ENCODE peak calls at places on chromosomes 3 and 15, in six cellular contexts. D, E, X, N, V and J are unnamed samples.

GRCh38 chr15:38890194-38890593 is 325.6 kb upstream of the RASGRP1 start:
- DNase-seq in E (no peak), V (no peak), D (no peak), N (no peak), X (no peak), J (no peak)

GRCh38 chr3:108602249-108602934 is 12.9 kb downstream of the DZIP3 start:
- DNase-seq in V (peak; percentile 34), D (no peak), X (peak; percentile 45), N (peak; percentile 41), E (peak; percentile 18), J (peak; percentile 37)

GRCh38 chr3:178206554-178206953 is 329.7 kb upstream of the KCNMB2 start:
- DNase-seq in D (no peak), E (no peak), V (no peak), N (peak; percentile 41), X (peak; percentile 19), J (no peak)

GRCh38 chr15:41482070-41482469 is 11.6 kb upstream of the ITPKA start:
- DNase-seq in X (no peak), E (no peak), V (no peak), N (no peak), D (no peak), J (no peak)

GRCh38 chr15:79067969-79068368 is 22.6 kb downstream of the RASGRF1 start:
- DNase-seq in V (no peak), X (peak; percentile 51), N (no peak), D (no peak), E (no peak), J (no peak)

GRCh38 chr3:186281172-186281571 is 80.9 kb downstream of the DGKG start:
- DNase-seq in N (no peak), D (no peak), E (peak; percentile 92), X (no peak), V (no peak), J (no peak)

GRCh38 chr15:83848315-83849050 is 194.6 kb downstream of the ADAMTSL3 start:
- DNase-seq in E (peak; percentile 92), N (no peak), X (no peak), V (no peak), D (no peak), J (no peak)

GRCh38 chr3:42713747-42714146 is 11.1 kb upstream of the HHATL start:
- DNase-seq in N (no peak), V (no peak), D (no peak), E (no peak), X (peak; percentile 7), J (no peak)

GRCh38 chr3:111895079-111895478 is 36.0 kb downstream of the PHLDB2 start:
- DNase-seq in X (peak; percentile 27), N (peak; percentile 46), D (no peak), V (no peak), E (peak; percentile 38), J (no peak)

GRCh38 chr15:93587046-93587445 is 498.0 kb upstream of the RGMA start:
- DNase-seq in E (no peak), D (no peak), N (no peak), X (no peak), V (no peak), J (no peak)

GRCh38 chr3:44862221-44862637 is 517 bp downstream of the TMEM42 start:
- DNase-seq in E (peak; percentile 37), V (peak; percentile 12), X (no peak), N (no peak), D (peak; percentile 31), J (no peak)

GRCh38 chr3:188697127-188697526 is 474.6 kb upstream of the TPRG1 start:
- DNase-seq in X (no peak), E (no peak), N (peak; percentile 32), V (no peak), D (no peak), J (no peak)

GRCh38 chr3:189512824-189513223 is 118.4 kb upstream of the TP63 start:
- DNase-seq in E (no peak), V (no peak), N (no peak), D (no peak), X (no peak), J (no peak)

GRCh38 chr3:5576277-5577011 is 388.9 kb downstream of the EDEM1 start:
- DNase-seq in V (no peak), E (no peak), N (no peak), D (peak; percentile 36), X (no peak), J (no peak)

GRCh38 chr3:52533623-52534280 is at the start of gene NT5DC2:
- DNase-seq in V (peak; percentile 34), N (peak; percentile 92), E (peak; percentile 68), X (peak; percentile 90), D (peak; percentile 66), J (peak; percentile 66)

GRCh38 chr3:48919215-48920138 is 835 bp downstream of the ARIH2 start:
- DNase-seq in N (peak; percentile 46), D (peak; percentile 34), V (peak; percentile 48), E (peak; percentile 52), X (peak; percentile 44), J (peak; percentile 63)

GRCh38 chr3:54951405-54951804 is 23.5 kb upstream of the LRTM1 start:
- DNase-seq in D (peak; percentile 56), E (peak; percentile 93), N (peak; percentile 74), X (peak; percentile 75), V (no peak), J (no peak)

GRCh38 chr3:51747840-51748239 is 31.2 kb downstream of the IQCF6 start:
- DNase-seq in X (no peak), E (no peak), N (no peak), V (no peak), D (no peak), J (no peak)

GRCh38 chr3:188421836-188422540 is 268.0 kb downstream of the LPP start:
- DNase-seq in D (peak; percentile 23), N (no peak), X (no peak), E (no peak), V (no peak), J (no peak)

GRCh38 chr3:5122030-5122740 is at the start of gene ARL8B:
- DNase-seq in X (peak; percentile 92), N (peak; percentile 90), E (peak; percentile 85), D (peak; percentile 91), V (peak; percentile 82), J (peak; percentile 89)

GRCh38 chr3:127209155-127209839 is 16.4 kb downstream of the PRR23E start:
- DNase-seq in D (peak; percentile 13), V (no peak), E (no peak), N (no peak), X (no peak), J (no peak)

GRCh38 chr3:113828605-113829004 is 10.0 kb upstream of the GRAMD1C start:
- DNase-seq in E (no peak), X (no peak), V (no peak), N (no peak), D (no peak), J (no peak)

DNA sequence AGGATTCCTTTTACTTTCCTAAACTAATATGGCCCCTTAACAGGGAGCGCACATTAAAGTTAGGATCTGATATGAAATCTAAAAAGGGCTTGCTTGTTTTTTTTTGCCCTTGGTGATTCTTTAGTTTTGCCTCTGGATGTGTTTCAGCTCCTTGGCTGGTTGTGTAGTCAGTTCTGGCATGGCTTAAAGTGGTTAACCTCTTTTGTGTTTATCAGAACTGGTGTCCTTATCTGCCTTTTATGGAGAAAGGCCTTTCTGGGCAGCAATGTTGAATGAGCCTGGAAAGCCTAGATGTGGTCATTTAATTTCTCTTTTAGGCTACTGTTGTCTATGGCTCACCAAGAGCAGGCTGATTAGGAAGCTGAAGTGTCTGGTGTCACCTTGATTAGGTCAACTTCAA is 254.4 kb upstream of the ROPN1 start:
- DNase-seq in D (no peak), X (no peak), N (no peak), E (peak; percentile 78), V (no peak), J (no peak)
- H3K27ac ChIP-seq in D (no peak overlapping the region), X (no peak overlapping the region), N (no peak overlapping the region), E (no peak overlapping the region), V (no peak overlapping the region), J (no peak overlapping the region)

GRCh38 chr3:128844502-128844901 is 34.9 kb upstream of the ACAD9 start:
- DNase-seq in E (no peak), X (no peak), N (no peak), D (no peak), V (no peak), J (no peak)

GRCh38 chr3:128845119-128845518 is 34.3 kb upstream of the ACAD9 start:
- DNase-seq in N (peak; percentile 47), X (peak; percentile 17), D (no peak), V (no peak), E (no peak), J (no peak)

GRCh38 chr3:128847631-128848370 is 31.6 kb upstream of the ACAD9 start:
- DNase-seq in D (no peak), X (no peak), N (no peak), V (no peak), E (no peak), J (no peak)

GRCh38 chr3:128846501-128846900 is 32.9 kb upstream of the ACAD9 start:
- DNase-seq in D (no peak), X (no peak), V (no peak), E (no peak), N (no peak), J (no peak)

GRCh38 chr3:128845695-128846491 is 33.5 kb upstream of the ACAD9 start:
- DNase-seq in N (peak; percentile 78), E (peak; percentile 60), V (peak; percentile 61), X (peak; percentile 89), D (peak; percentile 91), J (peak; percentile 81)
- H3K4me3 ChIP-seq in N (peak overlapping the region; percentile 24), E (peak overlapping the region; percentile 50), V (peak overlapping the region; percentile 65), X (no peak overlapping the region), D (peak overlapping the region; percentile 41), J (peak overlapping the region; percentile 44)

GRCh38 chr3:12946134-12946533 is 104.8 kb upstream of the RPL32 start:
- DNase-seq in V (no peak), E (no peak), D (no peak), X (no peak), N (no peak), J (no peak)
- H3K27ac ChIP-seq in V (no peak overlapping the region), E (no peak overlapping the region), D (no peak overlapping the region), X (peak overlapping the region; percentile 78), N (no peak overlapping the region), J (no peak overlapping the region)

DNA sequence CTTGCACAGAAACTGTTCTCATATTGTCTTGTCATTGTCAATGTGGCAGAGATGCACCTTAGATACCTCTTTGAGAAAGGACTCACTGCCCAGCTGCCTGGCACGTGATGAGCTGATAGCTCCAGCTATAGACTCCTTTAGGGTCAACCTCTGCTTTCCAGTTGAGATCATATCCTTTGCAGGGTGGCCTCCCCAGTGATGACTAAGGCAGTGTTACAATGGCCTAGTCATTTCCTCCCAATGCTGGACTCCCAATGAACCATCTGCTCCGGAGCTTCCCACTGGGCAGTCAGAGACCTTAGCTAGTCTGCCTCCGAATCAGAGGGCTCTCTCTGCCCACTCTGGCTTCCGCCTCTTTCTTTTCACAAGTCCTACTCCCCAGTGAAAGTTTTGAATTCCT is 79.5 kb downstream of the CHRD start:
- DNase-seq in X (no peak), V (no peak), D (no peak), E (peak; percentile 81), N (no peak), J (no peak)
- H3K4me3 ChIP-seq in X (no peak overlapping the region), V (no peak overlapping the region), D (no peak overlapping the region), E (no peak overlapping the region), N (no peak overlapping the region), J (no peak overlapping the region)

GRCh38 chr3:36864180-36865053 is 80.4 kb downstream of the TRANK1 start:
- DNase-seq in V (no peak), N (no peak), E (no peak), X (no peak), D (no peak), J (peak; percentile 16)
- H3K27ac ChIP-seq in V (peak overlapping the region; percentile 49), N (no peak overlapping the region), E (no peak overlapping the region), X (no peak overlapping the region), D (no peak overlapping the region), J (no peak overlapping the region)

GRCh38 chr3:11640009-11640673 is 3.6 kb downstream of the VGLL4 start:
- DNase-seq in N (no peak), D (no peak), V (no peak), X (no peak), E (no peak), J (no peak)
- H3K4me3 ChIP-seq in N (peak overlapping the region; percentile 20), D (no peak overlapping the region), V (no peak overlapping the region), X (no peak overlapping the region), E (peak overlapping the region; percentile 77), J (no peak overlapping the region)

GRCh38 chr15:68637755-68638405 is 59.1 kb downstream of the CORO2B start:
- DNase-seq in E (no peak), X (no peak), N (no peak), D (peak; percentile 52), V (no peak), J (no peak)
- H3K27ac ChIP-seq in E (peak overlapping the region; percentile 69), X (no peak overlapping the region), N (no peak overlapping the region), D (no peak overlapping the region), V (no peak overlapping the region), J (no peak overlapping the region)